ENCODE peak calls at places on chromosome 22, in seven cellular contexts. S is body of pancreas, Z is NB4, N is uterus, H is ovary, M is heart left ventricle, L is esophagus squamous epithelium. X is an unnamed sample.

GRCh38 chr22:28951969-28952521 is 68.7 kb downstream of the ZNRF3 start:
- DNase-seq in Z (no peak), S (peak; percentile 33), N (peak; percentile 19), H (no peak), M (no peak), L (no peak), X (peak; percentile 25)

GRCh38 chr22:40006641-40007040 is 11.9 kb downstream of the FAM83F start:
- DNase-seq in L (no peak), S (no peak), M (no peak), Z (peak; percentile 10), H (no peak), N (no peak), X (no peak)

GRCh38 chr22:26608129-26608528 is 9.7 kb downstream of the CRYBB1 start:
- DNase-seq in Z (no peak), L (no peak), H (no peak), S (no peak), M (no peak), N (no peak), X (no peak)

GRCh38 chr22:30160926-30161546 is 80.8 kb downstream of the HORMAD2 start:
- DNase-seq in S (no peak), L (no peak), N (no peak), H (no peak), Z (no peak), M (no peak), X (no peak)

GRCh38 chr22:30605449-30606110 is 1.4 kb upstream of the TCN2 start:
- DNase-seq in H (no peak), Z (peak; percentile 66), N (peak; percentile 45), L (no peak), S (peak; percentile 61), M (no peak), X (no peak)

GRCh38 chr22:20154602-20155183 is 3.8 kb upstream of the CCDC188 start:
- DNase-seq in H (no peak), S (no peak), Z (peak; percentile 26), N (no peak), M (no peak), L (no peak), X (no peak)

GRCh38 chr22:48528221-48528915 is 1299.3 kb downstream of the BRD1 start:
- DNase-seq in Z (no peak), N (no peak), L (no peak), H (no peak), S (no peak), M (no peak), X (no peak)

GRCh38 chr22:28560005-28560742 is 119.5 kb downstream of the TTC28 start:
- DNase-seq in Z (peak; percentile 9), H (no peak), M (no peak), S (no peak), N (no peak), L (no peak), X (no peak)

GRCh38 chr22:29116397-29117123 is 43.7 kb downstream of the KREMEN1 start:
- DNase-seq in H (no peak), Z (peak; percentile 42), S (no peak), M (no peak), N (no peak), L (no peak), X (no peak)

GRCh38 chr22:49983148-49984042 is 22.8 kb downstream of the PIM3 start:
- DNase-seq in Z (no peak), L (no peak), M (peak; percentile 68), N (peak; percentile 27), S (peak; percentile 17), H (peak; percentile 53), X (peak; percentile 12)

GRCh38 chr22:30875481-30876215 is 92.9 kb downstream of the MORC2 start:
- DNase-seq in S (no peak), M (peak; percentile 74), L (no peak), N (no peak), Z (no peak), H (no peak), X (peak; percentile 77)

GRCh38 chr22:24894998-24895397 is 51.5 kb downstream of the LHFPL7 start:
- DNase-seq in S (peak; percentile 87), M (peak; percentile 84), Z (peak; percentile 32), N (peak; percentile 50), L (no peak), H (peak; percentile 76), X (peak; percentile 90)

GRCh38 chr22:26435327-26436093 is 6.5 kb downstream of the ASPHD2 start:
- DNase-seq in M (no peak), S (no peak), H (no peak), Z (peak; percentile 84), L (no peak), N (no peak), X (no peak)

GRCh38 chr22:32920032-32920628 is 118.6 kb downstream of the TIMP3 start:
- DNase-seq in H (peak; percentile 61), L (no peak), M (no peak), Z (peak; percentile 97), N (peak; percentile 76), S (peak; percentile 29), X (peak; percentile 90)

GRCh38 chr22:21778705-21779363 is 43.2 kb upstream of the YPEL1 start:
- DNase-seq in Z (no peak), H (no peak), M (no peak), S (no peak), N (no peak), L (no peak), X (no peak)

GRCh38 chr22:29195964-29196666 is 9.6 kb upstream of the EMID1 start:
- DNase-seq in M (no peak), H (no peak), N (no peak), Z (no peak), L (no peak), S (no peak), X (no peak)

GRCh38 chr22:28873183-28873964 is 10.0 kb upstream of the ZNRF3 start:
- DNase-seq in S (no peak), M (no peak), L (no peak), Z (no peak), N (no peak), H (no peak), X (no peak)

GRCh38 chr22:23184764-23185113 is 4.4 kb downstream of the BCR start:
- DNase-seq in M (peak; percentile 24), N (no peak), H (no peak), Z (no peak), S (no peak), L (no peak), X (no peak)

GRCh38 chr22:39820266-39820665 is 73.3 kb downstream of the ENTHD1 start:
- DNase-seq in L (no peak), Z (no peak), N (no peak), S (no peak), H (no peak), M (no peak), X (no peak)

GRCh38 chr22:19962909-19963806 is 21.5 kb upstream of the TXNRD2 start:
- DNase-seq in M (peak; percentile 40), S (peak; percentile 97), N (no peak), L (no peak), H (no peak), Z (peak; percentile 46), X (peak; percentile 86)

GRCh38 chr22:18060646-18061620 is 16.9 kb upstream of the PEX26 start:
- DNase-seq in L (no peak), S (no peak), Z (no peak), N (no peak), M (no peak), H (no peak), X (no peak)

GRCh38 chr22:50014655-50015401 is 2.3 kb upstream of the IL17REL start:
- DNase-seq in N (no peak), L (no peak), Z (no peak), H (no peak), S (no peak), M (peak; percentile 47), X (no peak)

GRCh38 chr22:46055176-46055850 is 78.4 kb upstream of the WNT7B start:
- DNase-seq in N (peak; percentile 47), M (no peak), L (no peak), S (peak; percentile 73), Z (no peak), H (peak; percentile 70), X (no peak)

GRCh38 chr22:30422481-30423295 is 2.9 kb upstream of the MTFP1 start:
- DNase-seq in Z (peak; percentile 74), H (peak; percentile 68), M (peak; percentile 76), N (peak; percentile 72), L (no peak), S (peak; percentile 91), X (peak; percentile 80)

GRCh38 chr22:39868741-39869140 is 24.8 kb downstream of the ENTHD1 start:
- DNase-seq in H (no peak), Z (no peak), S (no peak), N (no peak), M (no peak), L (no peak), X (no peak)

GRCh38 chr22:30636226-30637077 is 871 bp downstream of the SLC35E4 start:
- DNase-seq in Z (no peak), N (peak; percentile 27), M (no peak), S (peak; percentile 45), H (peak; percentile 50), L (no peak), X (peak; percentile 18)

GRCh38 chr22:36982136-36982535 is 37.1 kb downstream of the TST start:
- DNase-seq in S (no peak), H (no peak), L (no peak), M (no peak), Z (peak; percentile 38), N (no peak), X (no peak)
- TF ChIP-seq POLR2A in S (no peak), H (no peak), L (no peak), M (no peak), Z (no peak), N (no peak), X (no peak)

GRCh38 chr22:47220752-47221151 is 458.3 kb downstream of the TBC1D22A start:
- DNase-seq in H (no peak), L (no peak), N (no peak), S (no peak), M (no peak), Z (no peak), X (no peak)
- H3K4me3 ChIP-seq in H (no peak overlapping the region), L (no peak overlapping the region), N (no peak overlapping the region), S (no peak overlapping the region), M (no peak overlapping the region), Z (no peak overlapping the region), X (no peak overlapping the region)

GRCh38 chr22:42959472-42960145 is 55.3 kb downstream of the PACSIN2 start:
- DNase-seq in Z (peak; percentile 79), S (peak; percentile 84), L (no peak), H (no peak), M (peak; percentile 63), N (no peak), X (no peak)
- TF ChIP-seq POLR2A in Z (no peak), S (peak; percentile 57), L (no peak), H (no peak), M (peak; percentile 31), N (no peak), X (no peak)

GRCh38 chr22:44677299-44678244 is 24.4 kb upstream of the PRR5 start:
- DNase-seq in S (no peak), N (no peak), M (peak; percentile 52), L (no peak), H (no peak), Z (no peak), X (no peak)

GRCh38 chr22:44678245-44678979 is 23.6 kb upstream of the PRR5 start:
- DNase-seq in L (no peak), Z (no peak), N (no peak), H (no peak), M (no peak), S (no peak), X (no peak)

GRCh38 chr22:44678980-44679647 is 22.9 kb upstream of the PRR5 start:
- DNase-seq in L (no peak), Z (no peak), S (no peak), N (no peak), H (no peak), M (no peak), X (no peak)

GRCh38 chr22:44673406-44673805 is 28.6 kb upstream of the PRR5 start:
- DNase-seq in M (no peak), Z (no peak), L (no peak), H (no peak), N (no peak), S (no peak), X (no peak)

GRCh38 chr22:44676441-44677298 is 25.3 kb upstream of the PRR5 start:
- DNase-seq in L (no peak), S (no peak), M (peak; percentile 46), Z (peak; percentile 66), N (no peak), H (no peak), X (no peak)
- H3K4me3 ChIP-seq in L (peak overlapping the region; percentile 20), S (no peak overlapping the region), M (no peak overlapping the region), Z (no peak overlapping the region), N (no peak overlapping the region), H (no peak overlapping the region), X (no peak overlapping the region)

X was measured in lower leg skin.